ENCODE peak calls at places on chromosomes 16 and 17, in ten cellular contexts. Q, G, K, S, Y, X, U, L, M and I are unnamed samples.

GRCh38 chr16:23225634-23226033 is 43.1 kb downstream of the SCNN1G start:
- DNase-seq in Q (no peak), G (peak), K (no peak), S (no peak), Y (no peak), X (no peak), U (no peak), L (no peak), M (peak), I (no peak)

GRCh38 chr16:72221216-72221995 is 49.5 kb upstream of the PMFBP1 start:
- DNase-seq in Q (no peak), G (peak), K (no peak), S (no peak), Y (no peak), X (no peak), U (no peak), L (no peak), M (no peak), I (no peak)

GRCh38 chr17:61467416-61468262 is 15.4 kb downstream of the TBX4 start:
- DNase-seq in Q (no peak), G (peak), K (no peak), S (no peak), Y (peak), X (no peak), U (peak), L (peak), M (peak), I (peak)

GRCh38 chr16:80054656-80055055 is 454.1 kb upstream of the MAF start:
- DNase-seq in Q (no peak), G (no peak), K (no peak), S (no peak), Y (no peak), X (no peak), U (no peak), L (no peak), M (no peak), I (no peak)

GRCh38 chr17:77366206-77366557 is 225.4 kb downstream of the SEC14L1 start:
- DNase-seq in Q (no peak), G (peak), K (no peak), S (no peak), Y (no peak), X (no peak), U (no peak), L (no peak), M (no peak), I (no peak)

GRCh38 chr17:4187076-4187475 is 44.1 kb downstream of the CYB5D2 start:
- DNase-seq in Q (no peak), G (peak), K (no peak), S (no peak), Y (no peak), X (no peak), U (no peak), L (no peak), M (no peak), I (no peak)

GRCh38 chr16:22614271-22614947 is 103.7 kb downstream of the NPIPB5 start:
- DNase-seq in Q (no peak), G (peak), K (no peak), S (no peak), Y (peak), X (no peak), U (peak), L (no peak), M (peak), I (no peak)

GRCh38 chr17:49549311-49549605 is 26.4 kb upstream of the NXPH3 start:
- DNase-seq in Q (no peak), G (no peak), K (no peak), S (no peak), Y (no peak), X (no peak), U (no peak), L (no peak), M (no peak), I (no peak)

GRCh38 chr17:20091161-20092029 is 82.2 kb downstream of the SPECC1 start:
- DNase-seq in Q (no peak), G (no peak), K (no peak), S (no peak), Y (no peak), X (no peak), U (no peak), L (no peak), M (no peak), I (peak)

GRCh38 chr17:61750656-61751055 is 112.7 kb downstream of the BRIP1 start:
- DNase-seq in Q (no peak), G (no peak), K (no peak), S (no peak), Y (no peak), X (no peak), U (no peak), L (no peak), M (no peak), I (no peak)

GRCh38 chr17:7548585-7549400 is at the start of gene TNFSF12:
- DNase-seq in Q (peak), G (peak), K (peak), S (peak), Y (peak), X (peak), U (peak), L (peak), M (peak), I (no peak)

GRCh38 chr17:50919321-50920040 is 53.3 kb upstream of the TOB1 start:
- DNase-seq in Q (no peak), G (peak), K (peak), S (peak), Y (peak), X (peak), U (peak), L (peak), M (peak), I (peak)
- TF ChIP-seq CTCF in Q (no peak), G (no peak), K (no peak), S (no peak), Y (no peak), X (no peak), U (no peak), L (no peak), M (no peak), I (no peak)

GRCh38 chr17:81932333-81932983 is 4.6 kb downstream of the PYCR1 start:
- DNase-seq in Q (no peak), G (no peak), K (no peak), S (no peak), Y (peak), X (peak), U (no peak), L (no peak), M (no peak), I (no peak)
- H3K4me3 ChIP-seq in Q (no peak), G (no peak), K (no peak), S (no peak), Y (no peak), X (no peak), U (no peak), L (no peak), M (no peak), I (no peak)

GRCh38 chr17:74566132-74566753 is 1.1 kb downstream of the CD300H start:
- DNase-seq in Q (peak), G (no peak), K (no peak), S (no peak), Y (peak), X (no peak), U (peak), L (peak), M (peak), I (peak)
- TF ChIP-seq CTCF in Q (peak), G (peak), K (no peak), S (peak), Y (peak), X (no peak), U (peak), L (peak), M (peak), I (peak)

DNA sequence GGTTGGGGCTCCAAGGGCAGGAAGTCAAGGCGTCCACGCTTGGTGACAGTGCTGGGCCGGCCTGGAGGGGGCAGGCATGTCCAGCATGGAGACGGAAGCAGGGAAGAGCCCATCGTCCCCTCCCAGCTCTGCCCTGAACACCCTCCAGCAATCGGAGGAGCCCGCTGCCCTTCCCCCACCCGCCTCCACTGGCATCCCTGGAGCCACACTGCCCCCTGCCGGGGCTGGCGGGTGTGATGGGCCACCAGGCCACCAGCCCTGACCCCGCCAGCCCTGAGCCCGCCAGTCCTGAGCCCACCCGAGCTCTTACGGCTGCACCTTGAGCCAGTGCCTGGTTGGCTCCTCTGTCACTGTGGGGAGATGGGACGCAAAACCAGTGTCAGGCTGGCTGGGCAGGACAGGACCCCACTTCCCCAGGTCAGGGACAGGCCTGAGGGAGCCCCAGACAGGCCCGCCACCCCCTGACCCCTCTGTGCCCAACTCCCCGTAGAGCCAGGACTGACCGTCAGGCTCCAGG is 4.1 kb upstream of the CDH15 start:
- DNase-seq in Q (peak), G (peak), K (peak), S (peak), Y (peak), X (peak), U (peak), L (peak), M (peak), I (peak)
- H3K4me3 ChIP-seq in Q (no peak), G (no peak), K (no peak), S (no peak), Y (no peak), X (no peak), U (no peak), L (no peak), M (no peak), I (no peak)

DNA sequence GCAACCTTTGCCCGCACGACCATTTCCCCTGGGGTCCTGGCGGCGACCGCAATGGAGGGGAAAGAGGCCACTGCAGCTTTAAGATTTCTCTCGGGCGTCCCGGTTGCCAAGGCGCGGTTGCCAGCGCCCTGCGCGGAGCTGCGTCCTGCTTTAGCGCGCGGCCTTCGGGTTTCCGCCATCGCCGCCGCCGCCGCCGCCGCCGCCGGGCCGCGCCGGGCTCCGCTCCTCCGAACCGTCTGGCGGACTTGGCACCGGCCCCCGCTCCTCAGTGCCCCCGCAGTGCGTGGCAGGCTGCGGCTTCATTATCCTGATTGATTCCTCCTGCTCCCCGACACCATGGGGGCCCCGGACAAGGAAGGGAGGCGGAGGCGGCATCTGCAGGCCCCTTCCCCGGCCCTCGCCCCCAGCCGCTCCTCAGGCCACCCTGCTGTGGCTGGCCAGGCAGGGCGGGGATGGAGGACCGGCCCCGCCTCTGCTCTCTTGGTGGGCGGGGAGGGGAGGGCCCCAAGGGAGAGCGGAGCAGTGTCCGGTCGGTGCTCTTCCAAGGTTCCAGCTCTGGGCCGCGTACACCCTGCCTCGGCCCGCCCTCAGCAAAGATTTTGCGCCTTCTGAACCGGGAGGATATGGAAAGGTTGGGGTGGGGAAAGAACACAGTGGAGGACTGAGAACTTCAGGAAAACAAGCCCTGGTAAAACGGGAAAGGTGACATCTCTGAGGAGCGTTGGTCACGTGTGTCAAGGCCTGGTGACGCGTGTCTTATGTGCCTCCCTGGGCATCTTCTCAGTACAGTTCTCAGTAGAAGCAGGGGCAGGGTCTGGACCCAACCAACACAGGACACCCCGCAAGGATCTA is 34.0 kb downstream of the NEUROD2 start:
- DNase-seq in Q (peak), G (peak), K (peak), S (peak), Y (peak), X (peak), U (peak), L (peak), M (peak), I (peak)
- TF ChIP-seq CTCF in Q (no peak), G (no peak), K (no peak), S (no peak), Y (no peak), X (no peak), U (no peak), L (no peak), M (no peak), I (no peak)

GRCh38 chr16:86580063-86580797 is 1.9 kb downstream of the FOXL1 start:
- DNase-seq in Q (no peak), G (no peak), K (no peak), S (no peak), Y (no peak), X (no peak), U (no peak), L (no peak), M (no peak), I (no peak)
- H3K4me3 ChIP-seq in Q (no peak), G (no peak), K (no peak), S (no peak), Y (peak), X (no peak), U (no peak), L (no peak), M (no peak), I (peak)